ENCODE peak calls at places on chromosomes 11 and 22, in four cellular contexts. F is skeletal muscle cell; D is stimulated activated CD8-positive, alpha-beta memory T cell treated with anti-CD3 and anti-CD28 coated beads, Interleukin-7, amount 100 ng/mL, for 24 hours; S is OCI-M1. C is an unnamed sample.

GRCh38 chr22:39308614-39309363 is 10.6 kb downstream of the RPL3 start:
- DNase-seq in S (peak; percentile 53), D (no peak), F (peak; percentile 83), C (no peak)

GRCh38 chr11:12058425-12059115 is 50.1 kb upstream of the DKK3 start:
- DNase-seq in S (no peak), D (no peak), F (no peak), C (no peak)

GRCh38 chr11:116148056-116148455 is 624.7 kb downstream of the BUD13 start:
- DNase-seq in S (no peak), D (no peak), F (no peak), C (no peak)

GRCh38 chr11:79390477-79390876 is 50.4 kb downstream of the TENM4 start:
- DNase-seq in S (peak; percentile 63), F (no peak), D (no peak), C (no peak)

GRCh38 chr11:405323-405975 is 9.3 kb downstream of the SIGIRR start:
- DNase-seq in D (no peak), F (no peak), S (no peak), C (no peak)

GRCh38 chr11:31521497-31522150 is 12.1 kb downstream of the ELP4 start:
- DNase-seq in D (no peak), S (no peak), F (no peak), C (no peak)

GRCh38 chr22:37128555-37129281 is 19.2 kb upstream of the TMPRSS6 start:
- DNase-seq in D (no peak), S (no peak), F (no peak), C (no peak)

GRCh38 chr11:35099278-35100018 is 39.5 kb upstream of the CD44 start:
- DNase-seq in S (no peak), D (no peak), F (peak; percentile 81), C (no peak)

GRCh38 chr11:121374286-121374985 is 77.7 kb upstream of the SORL1 start:
- DNase-seq in S (no peak), F (no peak), D (no peak), C (no peak)

GRCh38 chr11:100855466-100856067 is 168.5 kb downstream of the ARHGAP42 start:
- DNase-seq in S (peak; percentile 71), F (no peak), D (no peak), C (no peak)

GRCh38 chr22:31683181-31684105 is 21.4 kb upstream of the PISD start:
- DNase-seq in F (no peak), S (no peak), D (no peak), C (no peak)

GRCh38 chr11:120030411-120030810 is 107.5 kb downstream of the TRIM29 start:
- DNase-seq in D (no peak), S (no peak), F (no peak), C (no peak)

GRCh38 chr11:15911377-15912044 is 444.8 kb downstream of the SOX6 start:
- DNase-seq in F (peak; percentile 39), D (no peak), S (no peak), C (no peak)

GRCh38 chr22:24424901-24425775 is 2.3 kb upstream of the ADORA2A start:
- DNase-seq in D (no peak), S (no peak), F (no peak), C (no peak)

GRCh38 chr11:123434262-123434661 is 4.2 kb downstream of the GRAMD1B start:
- DNase-seq in S (peak; percentile 65), F (no peak), D (no peak), C (peak; percentile 70)

GRCh38 chr22:48683640-48684039 is 1144.0 kb downstream of the BRD1 start:
- DNase-seq in S (no peak), D (no peak), F (no peak), C (no peak)

GRCh38 chr22:23397008-23397617 is 183.0 kb downstream of the IGLL1 start:
- DNase-seq in S (no peak), F (no peak), D (no peak), C (no peak)

GRCh38 chr11:45724145-45724544 is 58.7 kb upstream of the CHST1 start:
- DNase-seq in D (no peak), F (no peak), S (no peak), C (no peak)

GRCh38 chr22:31193092-31193491 is 19.0 kb upstream of the LIMK2 start:
- DNase-seq in S (no peak), D (no peak), F (no peak), C (no peak)

GRCh38 chr11:1303196-1303821 is 6.1 kb downstream of the TOLLIP start:
- DNase-seq in S (no peak), D (no peak), F (no peak), C (no peak)

GRCh38 chr11:69450064-69450856 is 31.2 kb upstream of the LINC01488 start:
- DNase-seq in S (no peak), D (no peak), F (no peak), C (no peak)

GRCh38 chr22:23251445-23252093 is 71.3 kb downstream of the BCR start:
- DNase-seq in S (no peak), D (no peak), F (no peak), C (no peak)

GRCh38 chr11:69000831-69001245 is 12.2 kb downstream of the MRGPRF start:
- DNase-seq in F (no peak), D (no peak), S (peak; percentile 65), C (no peak)

GRCh38 chr11:122229611-122230386 is 113.8 kb upstream of the BLID start:
- DNase-seq in D (no peak), S (no peak), F (no peak), C (no peak)

GRCh38 chr11:116930177-116930576 is 92.8 kb upstream of the APOA1 start:
- DNase-seq in S (peak; percentile 63), D (no peak), F (no peak), C (no peak)

GRCh38 chr11:45886816-45887520 is 1.5 kb downstream of the MAPK8IP1 start:
- DNase-seq in D (no peak), S (no peak), F (no peak), C (no peak)

GRCh38 chr11:77267910-77268309 is 33.6 kb downstream of the GDPD4 start:
- DNase-seq in S (no peak), F (peak; percentile 72), D (no peak), C (no peak)

GRCh38 chr22:25754527-25755202 is 12.7 kb downstream of the MYO18B start:
- DNase-seq in S (no peak), D (no peak), F (no peak), C (no peak)

GRCh38 chr11:17002543-17002942 is 11.7 kb downstream of the PLEKHA7 start:
- DNase-seq in F (no peak), D (no peak), S (peak; percentile 18), C (no peak)

GRCh38 chr11:133955945-133956421 is 785 bp downstream of the IGSF9B start:
- DNase-seq in D (no peak), S (no peak), F (no peak), C (no peak)

GRCh38 chr11:10730151-10730550 is 20.9 kb upstream of the CTR9 start:
- DNase-seq in F (no peak), S (no peak), D (no peak), C (no peak)